ENCODE peak calls at places on chromosome 22, in ten cellular contexts. D is right lobe of liver; C is HepG2; W is AG04450; O is effector memory CD4-positive, alpha-beta T cell; B is colonic mucosa; A is CD4-positive, CD25-positive, alpha-beta regulatory T cell; P is CD8-positive, alpha-beta T cell; I is CD4-positive, alpha-beta memory T cell; V is CD8-positive, alpha-beta memory T cell. H is an unnamed sample.

GRCh38 chr22:44676441-44677298 is 25.3 kb upstream of the PRR5 start:
- DNase-seq in C (peak; percentile 89), O (no peak), B (peak; percentile 82), I (no peak), A (no peak), V (no peak), P (no peak), D (no peak), W (no peak), H (peak; percentile 89)

GRCh38 chr22:46107089-46107664 is 43.1 kb upstream of the PPARA start:
- DNase-seq in P (no peak), B (no peak), W (no peak), D (peak; percentile 85), I (no peak), A (no peak), V (no peak), O (no peak), C (no peak), H (no peak)

GRCh38 chr22:25759825-25760231 is 17.8 kb downstream of the MYO18B start:
- DNase-seq in C (peak; percentile 83), P (no peak), V (no peak), B (no peak), D (no peak), W (peak; percentile 61), O (no peak), A (no peak), I (no peak), H (peak; percentile 45)

GRCh38 chr22:22700631-22701030 is 56.2 kb downstream of the GGTLC2 start:
- DNase-seq in O (no peak), B (no peak), C (no peak), I (no peak), P (no peak), D (peak; percentile 9), W (no peak), A (no peak), V (no peak), H (no peak)

GRCh38 chr22:46777609-46777970 is 15.1 kb downstream of the TBC1D22A start:
- DNase-seq in A (no peak), P (peak; percentile 66), C (no peak), O (no peak), D (no peak), V (no peak), W (no peak), B (no peak), I (no peak), H (no peak)

GRCh38 chr22:30872282-30873041 is 96.1 kb downstream of the MORC2 start:
- DNase-seq in W (no peak), A (no peak), B (no peak), I (no peak), V (no peak), O (no peak), D (peak; percentile 33), P (no peak), C (no peak), H (no peak)

GRCh38 chr22:19812910-19813309 is 41.8 kb downstream of the GNB1L start:
- DNase-seq in A (no peak), D (no peak), B (peak; percentile 11), I (no peak), P (no peak), O (no peak), W (no peak), V (no peak), C (no peak), H (no peak)

GRCh38 chr22:18130699-18131429 is 19.1 kb upstream of the USP18 start:
- DNase-seq in D (no peak), A (no peak), V (no peak), O (no peak), W (no peak), B (no peak), I (no peak), C (no peak), P (no peak), H (no peak)

GRCh38 chr22:39297490-39298193 is 21.8 kb downstream of the RPL3 start:
- DNase-seq in I (no peak), O (no peak), B (no peak), W (no peak), C (no peak), D (peak; percentile 78), P (no peak), V (no peak), A (no peak), H (no peak)

GRCh38 chr22:40552070-40552469 is 84.4 kb downstream of the MRTFA start:
- DNase-seq in O (no peak), A (no peak), V (no peak), I (no peak), W (no peak), B (no peak), C (no peak), P (no peak), D (no peak), H (no peak)

GRCh38 chr22:40556641-40557040 is 79.9 kb downstream of the MRTFA start:
- DNase-seq in P (no peak), C (no peak), O (no peak), D (no peak), W (no peak), I (no peak), V (no peak), A (no peak), B (no peak), H (no peak)

GRCh38 chr22:40557972-40558371 is 78.5 kb downstream of the MRTFA start:
- DNase-seq in P (no peak), A (no peak), D (no peak), W (no peak), I (no peak), C (no peak), V (no peak), B (no peak), O (no peak), H (no peak)

GRCh38 chr22:40547729-40548143 is 88.8 kb downstream of the MRTFA start:
- DNase-seq in O (no peak), I (no peak), A (no peak), C (no peak), P (no peak), V (no peak), D (no peak), W (no peak), B (no peak), H (no peak)

GRCh38 chr22:40553014-40553579 is 83.4 kb downstream of the MRTFA start:
- DNase-seq in B (no peak), I (no peak), P (no peak), W (no peak), A (no peak), V (no peak), C (no peak), D (no peak), O (no peak), H (no peak)
- H3K27ac ChIP-seq in B (no peak overlapping the region), I (no peak overlapping the region), P (no peak overlapping the region), W (no peak overlapping the region), A (no peak overlapping the region), V (no peak overlapping the region), C (no peak overlapping the region), D (no peak overlapping the region), O (no peak overlapping the region), H (no peak overlapping the region)

GRCh38 chr22:28742562-28742962 is 723 bp downstream of the HSCB start:
- DNase-seq in W (no peak), O (no peak), D (no peak), A (no peak), C (no peak), I (no peak), B (no peak), V (no peak), P (no peak), H (no peak)

GRCh38 chr22:28741200-28741757 is 341 bp downstream of the CHEK2 start:
- DNase-seq in W (no peak), B (no peak), O (no peak), A (no peak), V (no peak), D (no peak), P (no peak), C (no peak), I (no peak), H (no peak)

GRCh38 chr22:28741758-28742561 is at the start of the genes CHEK2 and HSCB:
- DNase-seq in P (peak; percentile 96), B (peak; percentile 99), O (peak; percentile 91), D (peak; percentile 99), A (peak; percentile 97), C (peak; percentile 98), W (peak; percentile 95), V (peak; percentile 95), I (peak; percentile 99), H (peak; percentile 99)

GRCh38 chr22:28743852-28744251 is 2.0 kb downstream of the HSCB start:
- DNase-seq in A (no peak), I (no peak), P (no peak), W (no peak), V (no peak), O (no peak), B (no peak), D (no peak), C (no peak), H (no peak)
- H3K27ac ChIP-seq in A (no peak overlapping the region), I (no peak overlapping the region), P (no peak overlapping the region), W (no peak overlapping the region), V (no peak overlapping the region), O (no peak overlapping the region), B (no peak overlapping the region), D (no peak overlapping the region), C (no peak overlapping the region), H (no peak overlapping the region)

GRCh38 chr22:37302617-37303555 is 20.6 kb downstream of the CYTH4 start:
- DNase-seq in O (no peak), I (no peak), P (no peak), A (no peak), B (no peak), W (no peak), V (no peak), D (no peak), C (no peak), H (no peak)
- H3K27ac ChIP-seq in O (peak overlapping the region; percentile 33), I (peak overlapping the region; percentile 45), P (no peak overlapping the region), A (peak overlapping the region; percentile 94), B (no peak overlapping the region), W (peak overlapping the region; percentile 84), V (no peak overlapping the region), D (no peak overlapping the region), C (no peak overlapping the region), H (no peak overlapping the region)

DNA sequence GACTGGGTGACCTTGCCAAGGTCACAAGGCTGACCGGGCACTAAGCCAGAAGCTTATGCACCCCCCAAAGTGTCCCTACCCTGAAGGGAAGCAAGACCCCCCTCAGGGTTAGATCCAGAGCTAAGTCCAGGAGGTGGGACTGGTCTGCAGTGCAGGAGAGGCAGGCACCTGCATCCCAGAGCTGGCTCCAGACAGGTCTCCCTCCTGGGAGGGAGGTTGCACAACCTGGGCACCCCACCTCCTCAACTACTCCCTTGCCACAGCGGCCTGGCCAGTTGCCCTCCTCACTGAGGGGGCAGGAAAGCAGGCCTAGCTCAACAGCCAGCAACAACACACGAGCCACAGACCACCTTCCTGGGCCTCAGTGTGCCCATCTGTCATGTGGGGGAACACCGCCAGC is 75.0 kb upstream of the TCF20 start:
- DNase-seq in C (no peak), P (no peak), W (no peak), D (no peak), O (no peak), B (no peak), I (no peak), V (no peak), A (no peak), H (no peak)
- H3K27ac ChIP-seq in C (no peak overlapping the region), P (no peak overlapping the region), W (no peak overlapping the region), D (no peak overlapping the region), O (no peak overlapping the region), B (no peak overlapping the region), I (no peak overlapping the region), V (no peak overlapping the region), A (no peak overlapping the region), H (no peak overlapping the region)

GRCh38 chr22:40782521-40782920 is 36.6 kb downstream of the SLC25A17 start:
- DNase-seq in C (no peak), O (no peak), P (no peak), I (no peak), D (no peak), V (no peak), B (no peak), A (no peak), W (no peak), H (no peak)
- H3K27ac ChIP-seq in C (no peak overlapping the region), O (no peak overlapping the region), P (no peak overlapping the region), I (no peak overlapping the region), D (no peak overlapping the region), V (no peak overlapping the region), B (no peak overlapping the region), A (no peak overlapping the region), W (no peak overlapping the region), H (peak overlapping the region; percentile 69)

H was measured in hepatocyte.